ENCODE peak calls at places on chromosomes 13 and 19, in ten cellular contexts. V, F, W, S, K, Q, M, T, I and O are unnamed samples.

GRCh38 chr19:55119053-55119452 is 1.6 kb upstream of the PPP1R12C start:
- DNase-seq in V (no peak), F (no peak), W (no peak), S (no peak), K (no peak), Q (no peak), M (no peak), T (no peak), I (no peak), O (no peak)

GRCh38 chr19:24049537-24049936 is 37.5 kb upstream of the ZNF254 start:
- DNase-seq in V (no peak), F (no peak), W (no peak), S (no peak), K (no peak), Q (no peak), M (no peak), T (no peak), I (no peak), O (no peak)

GRCh38 chr19:48445256-48445605 is 552 bp upstream of the GRWD1 start:
- DNase-seq in V (no peak), F (no peak), W (peak), S (no peak), K (no peak), Q (peak), M (peak), T (peak), I (peak), O (no peak)

GRCh38 chr13:89923731-89924130 is 1423.8 kb upstream of the MIR17HG start:
- DNase-seq in V (no peak), F (no peak), W (no peak), S (no peak), K (no peak), Q (peak), M (peak), T (no peak), I (no peak), O (no peak)

GRCh38 chr13:112451512-112452379 is 75.6 kb downstream of the SPACA7 start:
- DNase-seq in V (no peak), F (no peak), W (no peak), S (no peak), K (no peak), Q (no peak), M (no peak), T (no peak), I (no peak), O (no peak)

GRCh38 chr19:30606114-30607050 is 234.2 kb downstream of the ZNF536 start:
- DNase-seq in V (no peak), F (no peak), W (no peak), S (no peak), K (no peak), Q (no peak), M (no peak), T (no peak), I (no peak), O (no peak)

GRCh38 chr13:103351035-103351828 is 285.0 kb upstream of the SLC10A2 start:
- DNase-seq in V (no peak), F (no peak), W (no peak), S (no peak), K (no peak), Q (peak), M (peak), T (no peak), I (no peak), O (no peak)

GRCh38 chr13:113075711-113076110 is 29.9 kb upstream of the F7 start:
- DNase-seq in V (no peak), F (no peak), W (no peak), S (no peak), K (no peak), Q (no peak), M (no peak), T (no peak), I (no peak), O (no peak)

GRCh38 chr13:54029226-54029625 is 1000.6 kb downstream of the OLFM4 start:
- DNase-seq in V (no peak), F (no peak), W (no peak), S (no peak), K (no peak), Q (no peak), M (no peak), T (no peak), I (no peak), O (no peak)

GRCh38 chr13:48431431-48431830 is 18.5 kb upstream of the LPAR6 start:
- DNase-seq in V (no peak), F (no peak), W (no peak), S (no peak), K (no peak), Q (peak), M (peak), T (no peak), I (no peak), O (no peak)

GRCh38 chr13:27374126-27374613 is 50.2 kb upstream of the GTF3A start:
- DNase-seq in V (no peak), F (no peak), W (no peak), S (no peak), K (no peak), Q (no peak), M (no peak), T (no peak), I (no peak), O (no peak)

GRCh38 chr19:7833225-7834156 is 3.5 kb downstream of the EVI5L start:
- DNase-seq in V (no peak), F (no peak), W (peak), S (no peak), K (no peak), Q (peak), M (peak), T (no peak), I (no peak), O (no peak)

GRCh38 chr19:1856698-1857603 is 6.4 kb downstream of the KLF16 start:
- DNase-seq in V (peak), F (peak), W (peak), S (peak), K (no peak), Q (peak), M (peak), T (no peak), I (no peak), O (no peak)

GRCh38 chr13:24033527-24034302 is 126.8 kb upstream of the SPATA13 start:
- DNase-seq in V (no peak), F (no peak), W (no peak), S (no peak), K (no peak), Q (peak), M (peak), T (no peak), I (peak), O (no peak)

GRCh38 chr19:34313188-34313587 is 51.8 kb upstream of the GPI start:
- DNase-seq in V (no peak), F (no peak), W (no peak), S (no peak), K (no peak), Q (peak), M (peak), T (no peak), I (no peak), O (no peak)

GRCh38 chr19:38929929-38930775 is at the start of gene SARS2:
- DNase-seq in V (peak), F (peak), W (peak), S (peak), K (peak), Q (peak), M (peak), T (peak), I (peak), O (peak)

GRCh38 chr13:102708211-102708610 is 13.4 kb upstream of the METTL21C start:
- DNase-seq in V (no peak), F (no peak), W (no peak), S (no peak), K (no peak), Q (no peak), M (no peak), T (no peak), I (no peak), O (no peak)

GRCh38 chr13:45863716-45864590 is 12.4 kb upstream of the SIAH3 start:
- DNase-seq in V (peak), F (no peak), W (no peak), S (no peak), K (no peak), Q (no peak), M (no peak), T (no peak), I (no peak), O (no peak)

GRCh38 chr19:8158411-8159074 is 9.2 kb upstream of the FBN3 start:
- DNase-seq in V (peak), F (peak), W (peak), S (peak), K (no peak), Q (peak), M (peak), T (peak), I (peak), O (peak)

GRCh38 chr13:44140146-44140545 is 233.5 kb upstream of the SERP2 start:
- DNase-seq in V (no peak), F (no peak), W (no peak), S (no peak), K (no peak), Q (no peak), M (no peak), T (no peak), I (no peak), O (no peak)

GRCh38 chr13:98839826-98840769 is 87.6 kb upstream of the SLC15A1 start:
- DNase-seq in V (peak), F (no peak), W (peak), S (peak), K (peak), Q (peak), M (peak), T (peak), I (no peak), O (no peak)

GRCh38 chr19:29576761-29577661 is 29.1 kb upstream of the POP4 start:
- DNase-seq in V (no peak), F (no peak), W (no peak), S (peak), K (no peak), Q (peak), M (peak), T (no peak), I (no peak), O (no peak)

GRCh38 chr13:24650157-24650556 is 30.1 kb upstream of the ATP12A start:
- DNase-seq in V (no peak), F (no peak), W (no peak), S (no peak), K (no peak), Q (peak), M (no peak), T (no peak), I (peak), O (no peak)

GRCh38 chr13:20769091-20769490 is 4.7 kb downstream of the EEF1AKMT1 start:
- DNase-seq in V (no peak), F (no peak), W (no peak), S (no peak), K (no peak), Q (peak), M (no peak), T (no peak), I (no peak), O (no peak)

GRCh38 chr13:90362718-90363117 is 984.8 kb upstream of the MIR17HG start:
- DNase-seq in V (no peak), F (no peak), W (no peak), S (no peak), K (no peak), Q (peak), M (peak), T (no peak), I (no peak), O (no peak)

GRCh38 chr13:35963982-35964665 is 167.1 kb downstream of the DCLK1 start:
- DNase-seq in V (no peak), F (no peak), W (no peak), S (no peak), K (no peak), Q (no peak), M (no peak), T (no peak), I (no peak), O (no peak)

GRCh38 chr13:67048084-67048792 is 181.9 kb downstream of the PCDH9 start:
- DNase-seq in V (no peak), F (no peak), W (no peak), S (no peak), K (no peak), Q (peak), M (peak), T (no peak), I (no peak), O (no peak)

GRCh38 chr19:38492147-38492813 is 58.8 kb downstream of the RYR1 start:
- DNase-seq in V (no peak), F (no peak), W (no peak), S (no peak), K (no peak), Q (no peak), M (no peak), T (no peak), I (no peak), O (no peak)

GRCh38 chr19:11091343-11092153 is 2.3 kb downstream of the LDLR start:
- DNase-seq in V (no peak), F (no peak), W (peak), S (peak), K (peak), Q (peak), M (peak), T (peak), I (peak), O (peak)